ENCODE peak calls at places on chromosome 18, in nine cellular contexts. A is HCEC 1CT, S is globus pallidus, X is H9, H is sciatic nerve, J is mesenchymal stem cell, E is AG10803, C is dorsolateral prefrontal cortex, T is kidney glomerular epithelial cell. I is an unnamed sample.

GRCh38 chr18:50186385-50186784 is 8.6 kb downstream of the MYO5B start:
- DNase-seq in X (no peak), T (no peak), S (no peak), J (no peak), E (no peak), C (no peak), A (no peak), H (no peak), I (no peak)

GRCh38 chr18:31424383-31424988 is 23.1 kb upstream of the DSG3 start:
- DNase-seq in T (peak; percentile 30), J (peak; percentile 72), H (no peak), X (peak; percentile 65), E (no peak), C (no peak), S (no peak), A (no peak), I (no peak)

GRCh38 chr18:59764281-59764680 is 67.1 kb upstream of the CCBE1 start:
- DNase-seq in X (no peak), S (no peak), A (no peak), C (no peak), J (no peak), E (no peak), T (no peak), H (no peak), I (no peak)

GRCh38 chr18:35010983-35011382 is 30.2 kb upstream of the MAPRE2 start:
- DNase-seq in H (no peak), E (no peak), X (no peak), J (no peak), T (no peak), A (no peak), C (no peak), S (no peak), I (no peak)

GRCh38 chr18:1526996-1527395 is 622.3 kb downstream of the ADCYAP1 start:
- DNase-seq in A (no peak), C (no peak), H (no peak), X (no peak), E (no peak), J (no peak), S (no peak), T (no peak), I (no peak)

GRCh38 chr18:56333846-56334245 is 304.5 kb downstream of the TXNL1 start:
- DNase-seq in S (no peak), J (no peak), X (no peak), T (no peak), H (no peak), E (no peak), C (no peak), A (no peak), I (no peak)

GRCh38 chr18:57728941-57729511 is 74.1 kb downstream of the ATP8B1 start:
- DNase-seq in X (no peak), E (peak; percentile 45), H (no peak), S (no peak), T (peak; percentile 41), A (peak; percentile 54), J (no peak), C (no peak), I (no peak)

GRCh38 chr18:54440292-54440691 is 82.6 kb downstream of the C18orf54 start:
- DNase-seq in E (no peak), S (no peak), T (peak; percentile 2), A (no peak), C (no peak), X (no peak), H (no peak), J (no peak), I (no peak)

GRCh38 chr18:79583984-79584401 is 95.6 kb upstream of the CTDP1 start:
- DNase-seq in C (no peak), J (no peak), T (no peak), X (no peak), H (peak; percentile 38), S (no peak), A (no peak), E (no peak), I (no peak)

GRCh38 chr18:62505669-62506494 is 16.9 kb upstream of the ZCCHC2 start:
- DNase-seq in J (peak; percentile 38), C (no peak), X (no peak), H (no peak), S (no peak), A (no peak), E (no peak), T (peak; percentile 46), I (no peak)

GRCh38 chr18:3051718-3052410 is 38.9 kb upstream of the LPIN2 start:
- DNase-seq in E (no peak), A (no peak), H (no peak), J (no peak), C (no peak), S (no peak), X (no peak), T (no peak), I (no peak)

GRCh38 chr18:26477828-26478466 is 70.4 kb downstream of the KCTD1 start:
- DNase-seq in S (no peak), J (no peak), H (no peak), E (no peak), X (no peak), C (no peak), A (peak; percentile 18), T (peak; percentile 67), I (no peak)

GRCh38 chr18:45728341-45729010 is 4.5 kb downstream of the SLC14A1 start:
- DNase-seq in S (no peak), T (peak; percentile 35), X (no peak), E (peak; percentile 89), C (no peak), A (peak; percentile 26), H (no peak), J (no peak), I (no peak)

GRCh38 chr18:37261988-37262387 is 303.6 kb downstream of the CELF4 start:
- DNase-seq in H (no peak), C (no peak), T (no peak), J (no peak), A (no peak), X (no peak), E (no peak), S (no peak), I (no peak)

GRCh38 chr18:53191634-53192033 is 851.6 kb downstream of the DCC start:
- DNase-seq in E (no peak), H (no peak), C (no peak), J (no peak), X (no peak), S (no peak), T (no peak), A (no peak), I (no peak)

GRCh38 chr18:70973626-70974025 is 684.8 kb downstream of the SOCS6 start:
- DNase-seq in E (no peak), T (no peak), C (no peak), H (no peak), S (no peak), X (no peak), A (no peak), J (no peak), I (no peak)

GRCh38 chr18:48875942-48876511 is 74.7 kb downstream of the SMAD7 start:
- DNase-seq in H (no peak), C (no peak), S (no peak), E (no peak), J (peak; percentile 46), T (peak; percentile 22), X (peak; percentile 72), A (no peak), I (no peak)

GRCh38 chr18:66792466-66792865 is 188.6 kb upstream of the CDH19 start:
- DNase-seq in T (peak; percentile 13), A (no peak), S (no peak), C (no peak), X (no peak), E (no peak), H (no peak), J (peak; percentile 6), I (peak; percentile 15)

GRCh38 chr18:321839-322467 is 54.1 kb upstream of the THOC1 start:
- DNase-seq in H (no peak), A (no peak), C (no peak), X (no peak), S (peak; percentile 32), T (no peak), J (peak; percentile 53), E (no peak), I (no peak)

GRCh38 chr18:28019425-28020108 is 157.4 kb downstream of the CDH2 start:
- DNase-seq in X (no peak), C (no peak), S (no peak), E (no peak), H (no peak), T (no peak), J (no peak), A (peak; percentile 8), I (no peak)

GRCh38 chr18:54100920-54101319 is 123.5 kb downstream of the MBD2 start:
- DNase-seq in X (no peak), T (no peak), J (no peak), E (peak; percentile 73), S (no peak), A (no peak), H (no peak), C (no peak), I (no peak)

GRCh38 chr18:24369420-24369819 is 28.2 kb downstream of the OSBPL1A start:
- DNase-seq in A (no peak), H (no peak), J (no peak), X (no peak), S (no peak), C (no peak), E (peak; percentile 83), T (no peak), I (no peak)

GRCh38 chr18:35827275-35827929 is 145.1 kb upstream of the RMP24 start:
- DNase-seq in J (no peak), E (no peak), X (peak; percentile 69), S (no peak), H (no peak), T (no peak), C (no peak), A (no peak), I (no peak)

GRCh38 chr18:65073060-65073550 is 677.7 kb upstream of the CDH7 start:
- DNase-seq in A (no peak), E (no peak), X (no peak), J (no peak), H (no peak), C (no peak), T (no peak), S (no peak), I (no peak)

GRCh38 chr18:22961156-22961555 is 28.0 kb downstream of the RBBP8 start:
- DNase-seq in S (no peak), C (no peak), A (no peak), J (no peak), H (no peak), E (no peak), X (no peak), T (no peak), I (no peak)

GRCh38 chr18:80070825-80071224 is 36.6 kb downstream of the RBFA start:
- DNase-seq in C (no peak), A (no peak), J (no peak), T (no peak), S (no peak), E (no peak), X (no peak), H (no peak), I (no peak)